ENCODE peak calls at places on chromosomes 16 and 17, in nine cellular contexts. E is CD4-positive, alpha-beta T cell; L is H9; F is natural killer cell; B is fibroblast of pulmonary artery; W is GM06990; T is GM13976; C is endothelial cell; K is adrenal gland. G is an unnamed sample.

GRCh38 chr16:69823831-69824563 is 61.9 kb downstream of the WWP2 start:
- DNase-seq in E (no peak), L (no peak), F (no peak), B (peak; percentile 8), W (peak; percentile 67), T (peak; percentile 76), C (peak; percentile 9), K (peak; percentile 79), G (no peak)

GRCh38 chr16:73483934-73484712 is 436.2 kb upstream of the ZFHX3 start:
- DNase-seq in E (no peak), L (peak; percentile 35), F (no peak), B (no peak), W (no peak), T (no peak), C (no peak), K (no peak), G (no peak)

GRCh38 chr17:73600103-73600871 is 44.0 kb downstream of the SDK2 start:
- DNase-seq in E (no peak), L (no peak), F (no peak), B (no peak), W (no peak), T (no peak), C (no peak), K (no peak), G (no peak)

GRCh38 chr17:2043785-2044184 is 2.0 kb downstream of the OVCA2 start:
- DNase-seq in E (no peak), L (no peak), F (no peak), B (no peak), W (no peak), T (no peak), C (no peak), K (peak; percentile 32), G (no peak)

GRCh38 chr17:38464251-38464722 is 36.0 kb downstream of the ARHGAP23 start:
- DNase-seq in E (no peak), L (no peak), F (no peak), B (peak; percentile 47), W (no peak), T (peak; percentile 21), C (no peak), K (peak; percentile 93), G (no peak)

GRCh38 chr17:65407017-65407416 is 154.4 kb downstream of the AXIN2 start:
- DNase-seq in E (no peak), L (no peak), F (no peak), B (peak; percentile 36), W (no peak), T (no peak), C (no peak), K (no peak), G (no peak)

GRCh38 chr16:28895609-28896008 is 17.3 kb downstream of the ATP2A1 start:
- DNase-seq in E (no peak), L (no peak), F (no peak), B (no peak), W (no peak), T (no peak), C (no peak), K (no peak), G (no peak)

GRCh38 chr16:27214084-27214961 is 11.0 kb downstream of the KDM8 start:
- DNase-seq in E (no peak), L (no peak), F (no peak), B (no peak), W (no peak), T (no peak), C (no peak), K (no peak), G (no peak)

GRCh38 chr17:3695723-3696411 is at the start of gene P2RX5:
- DNase-seq in E (peak; percentile 23), L (peak; percentile 84), F (peak; percentile 29), B (no peak), W (peak; percentile 85), T (peak; percentile 69), C (peak; percentile 42), K (no peak), G (peak; percentile 37)

GRCh38 chr17:47205419-47205963 is 3.7 kb upstream of the MYL4 start:
- DNase-seq in E (peak; percentile 54), L (peak; percentile 59), F (no peak), B (peak; percentile 57), W (peak; percentile 62), T (peak; percentile 43), C (no peak), K (peak; percentile 76), G (no peak)

GRCh38 chr17:48335858-48336500 is 94.0 kb downstream of the SKAP1 start:
- DNase-seq in E (no peak), L (no peak), F (no peak), B (peak; percentile 77), W (no peak), T (peak; percentile 46), C (no peak), K (no peak), G (no peak)

GRCh38 chr16:72013888-72014538 is 5.5 kb downstream of the DHODH start:
- DNase-seq in E (no peak), L (no peak), F (no peak), B (peak; percentile 39), W (no peak), T (no peak), C (no peak), K (peak; percentile 36), G (no peak)

DNA sequence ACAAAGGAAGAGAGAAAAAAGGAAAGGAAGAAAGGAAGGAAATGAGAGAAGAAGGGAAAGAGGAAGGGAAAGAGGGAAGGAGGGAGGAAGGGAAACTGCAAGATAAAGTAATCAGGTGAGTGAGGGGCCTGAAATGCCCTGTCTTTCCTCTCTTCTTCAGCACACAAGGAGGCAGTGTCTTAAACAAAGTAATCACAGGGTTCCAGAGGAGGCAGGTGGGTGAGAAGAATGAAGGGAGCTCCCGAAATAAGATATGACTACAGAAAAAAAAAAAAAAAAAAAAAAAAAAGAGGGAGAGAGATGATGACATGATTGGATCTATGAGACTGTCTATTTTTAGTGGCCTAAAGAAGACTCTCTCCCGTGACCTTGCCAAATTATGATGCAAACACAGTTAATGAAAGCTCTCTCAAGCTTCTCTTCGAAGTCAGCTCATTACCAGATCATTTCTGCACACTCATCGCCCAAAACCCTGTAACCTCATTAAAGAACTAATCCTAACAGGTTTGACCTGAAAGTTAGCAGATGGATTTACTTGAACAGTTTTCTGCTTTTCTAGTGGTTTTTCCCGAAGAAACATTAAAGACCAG is 53.6 kb downstream of the CDH11 start:
- DNase-seq in E (no peak), L (no peak), F (no peak), B (no peak), W (no peak), T (no peak), C (no peak), K (no peak), G (no peak)
- TF ChIP-seq CTCF in E (no peak), L (peak; percentile 27), F (no peak), B (no peak), W (no peak), T (no peak), C (no peak), K (no peak), G (no peak)

GRCh38 chr17:40884708-40885512 is at the start of gene KRT20:
- DNase-seq in E (no peak), L (no peak), F (no peak), B (no peak), W (no peak), T (no peak), C (no peak), K (no peak), G (no peak)
- TF ChIP-seq CTCF in E (no peak), L (no peak), F (no peak), B (peak; percentile 17), W (peak; percentile 10), T (no peak), C (peak; percentile 39), K (no peak), G (peak; percentile 24)

DNA sequence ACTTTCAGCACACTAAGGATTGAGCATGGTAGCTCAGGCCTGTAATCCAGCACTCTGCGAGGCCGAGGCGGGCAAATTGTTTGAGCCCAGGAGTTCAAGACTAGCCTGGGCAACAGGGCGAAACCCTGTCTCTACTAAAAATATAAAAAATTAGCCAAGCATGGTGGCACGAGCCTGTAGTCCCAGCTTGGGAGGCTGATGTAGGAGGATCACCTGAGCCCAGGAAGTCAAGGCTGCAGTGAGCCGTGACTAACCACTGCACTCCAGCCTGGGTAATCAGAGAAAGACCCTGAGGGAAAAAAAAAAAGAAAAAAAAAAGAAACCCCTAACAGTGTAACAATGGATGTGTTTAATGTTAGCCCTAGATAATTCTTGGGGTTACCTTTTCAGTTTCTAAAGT is 24.0 kb downstream of the PARN start:
- DNase-seq in E (no peak), L (no peak), F (no peak), B (no peak), W (peak; percentile 34), T (no peak), C (no peak), K (no peak), G (no peak)
- TF ChIP-seq CTCF in E (no peak), L (no peak), F (no peak), B (no peak), W (no peak), T (no peak), C (no peak), K (no peak), G (no peak)

GRCh38 chr17:74695629-74696028 is 17.1 kb downstream of the CD300LF start:
- DNase-seq in E (no peak), L (no peak), F (no peak), B (no peak), W (no peak), T (no peak), C (no peak), K (no peak), G (no peak)
- TF ChIP-seq CTCF in E (no peak), L (peak; percentile 14), F (no peak), B (no peak), W (no peak), T (no peak), C (no peak), K (no peak), G (no peak)

DNA sequence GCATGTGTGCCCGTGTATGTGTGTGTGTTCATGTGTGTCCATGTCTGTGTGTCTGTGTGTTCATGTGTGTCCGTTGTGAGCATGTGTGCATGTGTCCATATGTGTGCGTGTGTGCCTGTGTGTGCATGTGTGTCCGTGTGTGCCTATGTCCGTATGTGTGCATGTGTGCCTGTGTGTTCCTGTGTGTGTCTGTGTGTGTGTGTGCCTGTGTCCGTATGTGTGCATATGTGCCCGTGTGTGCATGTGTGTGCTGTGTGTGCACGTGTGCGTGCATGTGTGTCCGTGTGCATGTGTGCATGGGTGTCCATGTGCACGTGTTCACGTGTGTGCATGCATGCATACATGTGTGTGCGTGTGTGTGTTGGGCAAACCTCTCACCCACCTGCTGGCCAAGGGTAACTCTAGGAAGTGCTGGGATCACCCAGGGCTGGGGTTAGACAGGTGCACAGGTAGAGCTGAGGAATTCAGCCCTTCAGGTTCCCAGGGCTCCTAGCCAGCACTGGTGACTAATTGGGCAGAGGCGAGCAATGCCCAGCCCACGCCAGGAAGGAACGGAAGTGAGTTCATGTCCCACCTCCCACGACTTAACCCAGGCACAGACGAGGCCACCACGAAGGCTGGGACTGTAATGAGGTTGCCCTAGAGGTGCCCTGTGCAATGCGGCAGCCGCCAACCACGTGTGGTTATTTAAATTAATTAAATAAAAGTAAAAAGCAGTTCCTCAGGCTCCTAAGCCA is 8.2 kb upstream of the CSNK1D start:
- DNase-seq in E (no peak), L (no peak), F (no peak), B (no peak), W (no peak), T (no peak), C (no peak), K (peak; percentile 56), G (no peak)
- TF ChIP-seq CTCF in E (no peak), L (no peak), F (no peak), B (no peak), W (no peak), T (no peak), C (no peak), K (no peak), G (no peak)